ENCODE peak calls at places on chromosomes 1 and 21, in four cellular contexts. Y, R, U and S are unnamed samples.

GRCh38 chr1:18951818-18952391 is 4.6 kb downstream of the IFFO2 start:
- DNase-seq in Y (peak; percentile 78), R (no peak), U (peak; percentile 43), S (no peak)

GRCh38 chr1:3533051-3534048 is 78.0 kb downstream of the MEGF6 start:
- DNase-seq in Y (no peak), R (no peak), U (no peak), S (no peak)

GRCh38 chr1:169110265-169110664 is 3.8 kb downstream of the ATP1B1 start:
- DNase-seq in Y (no peak), R (no peak), U (no peak), S (no peak)

GRCh38 chr1:6854166-6854565 is 68.9 kb downstream of the CAMTA1 start:
- DNase-seq in Y (no peak), R (no peak), U (no peak), S (no peak)

GRCh38 chr1:56798053-56798471 is 21.1 kb downstream of the FYB2 start:
- DNase-seq in Y (no peak), R (no peak), U (peak; percentile 54), S (peak; percentile 42)

GRCh38 chr1:42380617-42381423 is at the start of gene RIMKLA:
- DNase-seq in Y (no peak), R (no peak), U (no peak), S (no peak)

GRCh38 chr1:89576016-89576415 is 51.4 kb downstream of the LRRC8B start:
- DNase-seq in Y (no peak), R (no peak), U (no peak), S (no peak)

GRCh38 chr1:208977012-208977411 is 606.5 kb upstream of the CAMK1G start:
- DNase-seq in Y (no peak), R (no peak), U (no peak), S (no peak)

GRCh38 chr1:9510130-9510529 is 29.1 kb upstream of the SLC25A33 start:
- DNase-seq in Y (no peak), R (no peak), U (no peak), S (no peak)

GRCh38 chr1:76690784-76691183 is 176.5 kb upstream of the ST6GALNAC5 start:
- DNase-seq in Y (no peak), R (no peak), U (peak; percentile 25), S (no peak)

GRCh38 chr1:167420510-167420909 is 97.8 kb downstream of the CD247 start:
- DNase-seq in Y (no peak), R (no peak), U (no peak), S (no peak)

DNA sequence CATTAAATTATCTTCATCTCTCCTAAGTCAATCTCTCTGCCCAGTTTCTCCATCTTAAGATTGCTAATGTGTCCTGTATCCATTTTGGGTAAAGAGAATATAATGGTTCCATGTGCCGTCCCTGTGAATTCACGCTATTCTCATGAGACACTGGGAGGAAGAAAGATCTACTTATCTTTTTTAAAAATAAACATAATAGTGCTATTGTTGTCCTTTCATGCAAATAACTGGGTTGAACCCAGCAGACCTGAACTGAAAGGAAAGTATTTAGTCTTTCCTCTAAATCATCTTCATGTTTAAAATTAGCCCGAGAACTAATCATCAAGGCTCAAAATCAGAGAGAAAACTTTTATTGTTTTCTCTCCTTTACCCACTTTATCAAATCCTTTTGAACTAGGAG is 22.4 kb downstream of the SLAMF1 start:
- DNase-seq in Y (no peak), R (no peak), U (no peak), S (no peak)
- H3K4me3 ChIP-seq in Y (no peak overlapping the region), R (no peak overlapping the region), U (no peak overlapping the region), S (no peak overlapping the region)

GRCh38 chr1:26163684-26164035 is 4.8 kb downstream of the FAM110D start:
- DNase-seq in Y (no peak), R (no peak), U (no peak), S (no peak)
- H3K4me3 ChIP-seq in Y (peak overlapping the region; percentile 53), R (no peak overlapping the region), U (no peak overlapping the region), S (no peak overlapping the region)

GRCh38 chr1:226640737-226641136 is 92.2 kb downstream of the STUM start:
- DNase-seq in Y (no peak), R (no peak), U (no peak), S (no peak)

GRCh38 chr1:226640288-226640687 is 91.7 kb downstream of the STUM start:
- DNase-seq in Y (no peak), R (no peak), U (no peak), S (no peak)

GRCh38 chr1:226642421-226642820 is 93.9 kb downstream of the STUM start:
- DNase-seq in Y (no peak), R (no peak), U (no peak), S (no peak)

GRCh38 chr1:226643167-226643566 is 94.6 kb downstream of the STUM start:
- DNase-seq in Y (no peak), R (peak; percentile 34), U (peak; percentile 59), S (no peak)

GRCh38 chr1:226641671-226642231 is 93.2 kb downstream of the STUM start:
- DNase-seq in Y (no peak), R (no peak), U (no peak), S (no peak)
- H3K4me3 ChIP-seq in Y (no peak overlapping the region), R (no peak overlapping the region), U (no peak overlapping the region), S (no peak overlapping the region)

DNA sequence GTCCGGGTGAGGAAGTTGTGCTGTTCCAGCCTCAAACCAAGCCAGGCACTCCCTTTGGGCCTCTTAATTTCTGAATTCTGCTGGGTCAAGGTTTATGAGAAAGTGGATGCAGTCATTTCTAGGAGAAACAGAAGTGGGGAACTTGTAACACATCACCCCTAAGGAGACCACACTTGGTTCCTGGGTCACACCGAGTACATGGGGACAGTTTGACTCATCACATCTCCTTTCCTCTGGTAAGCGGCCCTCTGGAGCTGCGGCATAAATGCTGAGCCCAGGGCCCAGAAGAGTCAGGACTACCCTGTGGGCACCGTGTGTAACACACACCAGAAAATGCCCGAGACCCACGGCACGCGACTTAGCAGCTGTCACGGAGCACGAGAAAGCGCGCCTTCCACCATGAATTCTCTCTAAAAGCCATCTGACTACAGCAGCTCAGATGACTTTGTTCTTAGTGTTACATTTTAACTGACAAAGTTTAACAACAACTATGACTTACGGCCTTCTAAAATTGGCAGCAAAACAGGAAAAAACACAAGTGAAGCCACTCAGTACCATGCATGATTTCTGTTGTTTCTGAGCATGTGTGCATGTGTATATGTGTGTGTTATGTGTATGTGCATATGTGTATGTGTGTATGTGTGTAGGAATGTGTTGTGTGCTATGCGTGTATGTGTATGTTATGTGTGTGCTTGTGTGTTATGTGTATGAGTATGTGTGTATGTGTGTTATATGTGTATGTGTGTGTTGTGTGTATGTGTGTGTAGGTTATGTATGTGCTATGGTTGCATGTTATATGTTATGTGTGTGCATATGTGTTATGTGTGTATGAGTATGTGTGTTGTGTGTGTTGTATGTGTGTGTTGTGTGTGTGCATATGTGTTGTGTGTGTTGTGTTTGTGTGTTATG is 50.8 kb downstream of the TOMM20 start:
- DNase-seq in Y (no peak), R (no peak), U (no peak), S (no peak)
- H3K4me3 ChIP-seq in Y (no peak overlapping the region), R (no peak overlapping the region), U (no peak overlapping the region), S (no peak overlapping the region)

DNA sequence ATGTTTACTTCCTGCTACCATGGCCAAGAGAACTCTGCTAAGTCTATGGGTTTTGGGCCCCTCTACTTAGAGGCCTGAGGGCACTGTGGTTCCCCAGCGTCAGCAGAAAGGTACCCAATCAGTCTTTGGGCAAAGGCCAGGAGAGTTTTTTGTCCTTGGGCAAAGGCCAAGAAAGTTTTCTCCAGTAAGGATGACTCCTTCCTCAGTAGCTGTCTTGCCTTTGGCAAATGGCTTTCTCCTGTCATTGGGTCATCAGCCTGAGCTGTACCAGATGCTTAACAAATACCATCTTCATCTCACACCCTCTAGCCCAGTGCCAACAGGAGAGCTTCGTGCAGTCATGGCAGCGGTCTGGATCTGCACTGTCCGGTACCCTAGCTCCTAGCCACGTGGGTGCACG is 199.3 kb upstream of the TMEM51 start:
- DNase-seq in Y (no peak), R (no peak), U (no peak), S (no peak)
- H3K4me3 ChIP-seq in Y (no peak overlapping the region), R (no peak overlapping the region), U (no peak overlapping the region), S (no peak overlapping the region)

GRCh38 chr1:51877434-51878306 is 857 bp downstream of the NRDC start:
- DNase-seq in Y (no peak), R (no peak), U (peak; percentile 22), S (no peak)

GRCh38 chr1:51878307-51878615 is 266 bp downstream of the NRDC start:
- DNase-seq in Y (no peak), R (no peak), U (no peak), S (no peak)

GRCh38 chr1:51875836-51876235 is 2.7 kb downstream of the NRDC start:
- DNase-seq in Y (no peak), R (no peak), U (no peak), S (no peak)

GRCh38 chr1:51878616-51879336 is at the start of gene NRDC:
- DNase-seq in Y (peak; percentile 99), R (peak; percentile 99), U (peak; percentile 100), S (peak; percentile 99)

GRCh38 chr1:51875291-51875772 is 3.2 kb downstream of the NRDC start:
- DNase-seq in Y (no peak), R (no peak), U (no peak), S (no peak)
- H3K4me3 ChIP-seq in Y (no peak overlapping the region), R (no peak overlapping the region), U (no peak overlapping the region), S (no peak overlapping the region)

DNA sequence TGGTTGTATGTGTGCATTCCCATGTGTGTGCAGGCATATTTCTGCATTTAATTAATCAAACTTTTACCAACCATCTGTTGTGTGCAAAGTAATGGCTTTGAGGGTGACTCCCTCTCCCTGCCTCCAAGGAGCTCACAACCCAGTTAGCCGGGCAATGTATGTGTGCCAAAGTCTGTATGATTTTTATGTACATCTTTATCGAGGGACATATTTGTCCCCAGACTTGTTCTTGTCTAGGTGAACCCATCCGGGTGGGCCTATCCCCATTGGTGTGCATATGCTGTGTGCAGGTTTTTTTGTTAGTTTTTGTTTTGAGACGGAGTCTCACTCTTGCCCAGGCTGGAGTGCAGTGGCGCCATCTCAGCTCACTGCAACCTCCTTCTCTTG is 1.8 kb downstream of the SYTL1 start:
- DNase-seq in Y (no peak), R (no peak), U (no peak), S (no peak)
- H3K4me3 ChIP-seq in Y (peak overlapping the region; percentile 85), R (no peak overlapping the region), U (no peak overlapping the region), S (no peak overlapping the region)

GRCh38 chr1:202254454-202255252 is 61.1 kb downstream of the LGR6 start:
- DNase-seq in Y (no peak), R (no peak), U (no peak), S (no peak)
- H3K4me3 ChIP-seq in Y (no peak overlapping the region), R (no peak overlapping the region), U (no peak overlapping the region), S (no peak overlapping the region)

GRCh38 chr21:45981641-45982255 is at the start of gene COL6A1:
- DNase-seq in Y (no peak), R (no peak), U (no peak), S (no peak)

GRCh38 chr21:45979651-45980050 is 1.9 kb upstream of the COL6A1 start:
- DNase-seq in Y (no peak), R (no peak), U (no peak), S (no peak)

GRCh38 chr21:45981154-45981606 is 390 bp upstream of the COL6A1 start:
- DNase-seq in Y (peak; percentile 36), R (peak; percentile 78), U (peak; percentile 81), S (peak; percentile 47)

GRCh38 chr21:45980271-45980670 is 1.3 kb upstream of the COL6A1 start:
- DNase-seq in Y (no peak), R (no peak), U (no peak), S (no peak)

DNA sequence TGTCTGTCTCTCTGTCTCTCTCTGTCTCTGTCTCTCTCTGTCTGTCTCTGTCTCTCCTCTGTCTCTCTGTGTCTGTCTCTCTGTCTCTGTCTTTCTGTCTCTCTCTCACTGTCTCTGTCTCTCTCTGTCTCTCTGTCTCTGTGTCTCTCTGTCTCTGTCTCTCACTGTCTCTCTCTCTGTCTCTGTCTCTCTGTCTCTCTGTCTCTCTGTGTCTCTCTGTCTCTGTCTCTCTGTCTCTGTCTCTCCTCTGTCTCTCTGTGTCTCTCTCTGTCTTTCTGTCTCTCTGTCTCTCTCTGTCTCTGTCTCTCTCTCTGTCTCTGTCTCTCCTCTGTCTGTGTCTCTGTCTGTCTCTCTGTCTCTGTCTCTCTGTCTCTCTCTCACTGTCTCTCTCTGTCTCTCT is 873 bp upstream of the COL6A1 start:
- DNase-seq in Y (no peak), R (no peak), U (no peak), S (no peak)
- H3K4me3 ChIP-seq in Y (peak overlapping the region; percentile 52), R (peak overlapping the region; percentile 63), U (peak overlapping the region; percentile 47), S (peak overlapping the region; percentile 42)